ENCODE peak calls at places on chromosomes 3 and 15, in four cellular contexts. One of them, this sample, is unnamed.

GRCh38 chr3:168865022-168865551 is 769.4 kb upstream of the GOLIM4 start:
- DNase-seq in heart right ventricle: no peak
- DNase-seq in uterus: no peak
- DNase-seq in WERI-Rb-1: no peak
- DNase-seq in this sample: no peak

GRCh38 chr15:66621491-66622467 is 56.0 kb upstream of the LCTL start:
- DNase-seq in heart right ventricle: no peak
- DNase-seq in WERI-Rb-1: no peak
- DNase-seq in uterus: no peak
- DNase-seq in this sample: no peak

GRCh38 chr3:64224826-64225606 is at the start of gene PRICKLE2:
- DNase-seq in WERI-Rb-1: peak; percentile 87
- DNase-seq in uterus: peak; percentile 78
- DNase-seq in heart right ventricle: peak; percentile 75
- DNase-seq in this sample: peak; percentile 37

GRCh38 chr15:27358751-27359434 is 387.9 kb downstream of the GABRG3 start:
- DNase-seq in heart right ventricle: no peak
- DNase-seq in uterus: no peak
- DNase-seq in WERI-Rb-1: peak; percentile 58
- DNase-seq in this sample: no peak

GRCh38 chr3:66394261-66395249 is 106.3 kb downstream of the LRIG1 start:
- DNase-seq in heart right ventricle: no peak
- DNase-seq in WERI-Rb-1: no peak
- DNase-seq in uterus: no peak
- DNase-seq in this sample: no peak

GRCh38 chr3:76873509-76874242 is 166.2 kb upstream of the ROBO2 start:
- DNase-seq in uterus: no peak
- DNase-seq in heart right ventricle: no peak
- DNase-seq in WERI-Rb-1: no peak
- DNase-seq in this sample: no peak

GRCh38 chr3:27138562-27138961 is 230.6 kb downstream of the NEK10 start:
- DNase-seq in uterus: no peak
- DNase-seq in WERI-Rb-1: no peak
- DNase-seq in heart right ventricle: no peak
- DNase-seq in this sample: no peak

GRCh38 chr3:129224984-129225393 is 24.4 kb upstream of the COPG1 start:
- DNase-seq in heart right ventricle: peak; percentile 82
- DNase-seq in uterus: peak; percentile 72
- DNase-seq in WERI-Rb-1: no peak
- DNase-seq in this sample: peak; percentile 99

GRCh38 chr3:124410471-124410870 is 319.8 kb upstream of the UMPS start:
- DNase-seq in WERI-Rb-1: no peak
- DNase-seq in uterus: no peak
- DNase-seq in heart right ventricle: no peak
- DNase-seq in this sample: no peak

GRCh38 chr3:161977063-161977462 is 480.5 kb downstream of the OTOL1 start:
- DNase-seq in heart right ventricle: no peak
- DNase-seq in uterus: no peak
- DNase-seq in WERI-Rb-1: no peak
- DNase-seq in this sample: no peak

GRCh38 chr3:149081772-149082171 is 4.6 kb downstream of the HLTF start:
- DNase-seq in uterus: no peak
- DNase-seq in WERI-Rb-1: no peak
- DNase-seq in heart right ventricle: no peak
- DNase-seq in this sample: no peak

GRCh38 chr15:28904541-28905303 is 18.9 kb downstream of the APBA2 start:
- DNase-seq in WERI-Rb-1: no peak
- DNase-seq in heart right ventricle: no peak
- DNase-seq in uterus: no peak
- DNase-seq in this sample: no peak

GRCh38 chr3:105274958-105275357 is 91.8 kb upstream of the ALCAM start:
- DNase-seq in uterus: no peak
- DNase-seq in heart right ventricle: no peak
- DNase-seq in WERI-Rb-1: no peak
- DNase-seq in this sample: no peak

GRCh38 chr3:34858067-34858466 is 781.3 kb upstream of the ARPP21 start:
- DNase-seq in uterus: no peak
- DNase-seq in WERI-Rb-1: no peak
- DNase-seq in heart right ventricle: no peak
- DNase-seq in this sample: no peak

GRCh38 chr3:34859741-34860140 is 779.6 kb upstream of the ARPP21 start:
- DNase-seq in heart right ventricle: no peak
- DNase-seq in WERI-Rb-1: no peak
- DNase-seq in uterus: no peak
- DNase-seq in this sample: no peak

GRCh38 chr3:34856081-34856480 is 783.2 kb upstream of the ARPP21 start:
- DNase-seq in WERI-Rb-1: no peak
- DNase-seq in uterus: no peak
- DNase-seq in heart right ventricle: no peak
- DNase-seq in this sample: no peak

DNA sequence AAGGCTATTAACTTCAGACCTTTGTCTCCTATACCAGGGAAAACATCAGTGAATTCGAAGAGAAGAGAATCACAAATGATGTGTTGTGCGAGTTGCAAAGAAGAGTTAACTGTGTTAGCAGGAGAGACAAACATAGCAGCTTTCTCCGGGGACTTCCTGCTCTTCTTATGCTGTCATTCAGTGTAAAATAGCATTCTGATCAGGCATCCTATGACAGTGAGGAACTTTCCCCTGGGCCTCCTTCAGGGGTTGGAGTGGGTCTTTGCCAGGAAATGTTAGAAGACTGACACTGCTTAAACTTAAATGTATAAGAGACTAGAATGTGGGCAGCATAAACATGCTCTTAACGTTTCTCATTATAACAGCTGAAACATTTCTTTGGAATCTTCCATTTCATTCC is 782.7 kb upstream of the ARPP21 start:
- DNase-seq in uterus: no peak
- DNase-seq in heart right ventricle: no peak
- DNase-seq in WERI-Rb-1: no peak
- DNase-seq in this sample: no peak
- H3K36me3 ChIP-seq in uterus: no peaks in the 10 kb centered on the region
- H3K36me3 ChIP-seq in heart right ventricle: no peaks in the 10 kb centered on the region
- H3K36me3 ChIP-seq in WERI-Rb-1: no peaks in the 10 kb centered on the region
- H3K36me3 ChIP-seq in this sample: no peaks in the 10 kb centered on the region

DNA sequence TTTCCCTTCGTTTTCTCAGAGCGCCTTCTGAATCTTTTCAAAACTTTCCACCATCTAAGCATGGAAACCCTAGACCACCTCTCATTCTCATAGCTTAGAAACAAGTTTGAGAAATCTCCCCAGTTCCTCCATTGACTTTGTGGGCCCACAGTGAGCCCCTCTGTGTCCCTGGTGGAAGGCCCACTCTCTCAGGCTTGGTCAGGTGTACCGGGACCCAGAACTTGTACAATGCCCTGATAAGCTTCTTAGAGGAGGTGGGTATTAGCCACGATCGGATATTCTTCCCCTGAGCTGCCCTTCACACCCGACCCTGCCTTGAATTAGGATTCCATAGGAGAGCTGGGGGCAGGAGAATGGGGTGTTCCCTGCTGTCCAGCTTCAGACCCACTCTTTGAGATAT is at the start of gene SLC24A1:
- DNase-seq in uterus: no peak
- DNase-seq in heart right ventricle: no peak
- DNase-seq in WERI-Rb-1: peak; percentile 48
- DNase-seq in this sample: no peak
- H3K27ac ChIP-seq in uterus: no peak within 1 kb of the TSS
- H3K27ac ChIP-seq in heart right ventricle: no peak within 1 kb of the TSS
- H3K27ac ChIP-seq in WERI-Rb-1: no peak within 1 kb of the TSS
- H3K27ac ChIP-seq in this sample: no peak within 1 kb of the TSS

DNA sequence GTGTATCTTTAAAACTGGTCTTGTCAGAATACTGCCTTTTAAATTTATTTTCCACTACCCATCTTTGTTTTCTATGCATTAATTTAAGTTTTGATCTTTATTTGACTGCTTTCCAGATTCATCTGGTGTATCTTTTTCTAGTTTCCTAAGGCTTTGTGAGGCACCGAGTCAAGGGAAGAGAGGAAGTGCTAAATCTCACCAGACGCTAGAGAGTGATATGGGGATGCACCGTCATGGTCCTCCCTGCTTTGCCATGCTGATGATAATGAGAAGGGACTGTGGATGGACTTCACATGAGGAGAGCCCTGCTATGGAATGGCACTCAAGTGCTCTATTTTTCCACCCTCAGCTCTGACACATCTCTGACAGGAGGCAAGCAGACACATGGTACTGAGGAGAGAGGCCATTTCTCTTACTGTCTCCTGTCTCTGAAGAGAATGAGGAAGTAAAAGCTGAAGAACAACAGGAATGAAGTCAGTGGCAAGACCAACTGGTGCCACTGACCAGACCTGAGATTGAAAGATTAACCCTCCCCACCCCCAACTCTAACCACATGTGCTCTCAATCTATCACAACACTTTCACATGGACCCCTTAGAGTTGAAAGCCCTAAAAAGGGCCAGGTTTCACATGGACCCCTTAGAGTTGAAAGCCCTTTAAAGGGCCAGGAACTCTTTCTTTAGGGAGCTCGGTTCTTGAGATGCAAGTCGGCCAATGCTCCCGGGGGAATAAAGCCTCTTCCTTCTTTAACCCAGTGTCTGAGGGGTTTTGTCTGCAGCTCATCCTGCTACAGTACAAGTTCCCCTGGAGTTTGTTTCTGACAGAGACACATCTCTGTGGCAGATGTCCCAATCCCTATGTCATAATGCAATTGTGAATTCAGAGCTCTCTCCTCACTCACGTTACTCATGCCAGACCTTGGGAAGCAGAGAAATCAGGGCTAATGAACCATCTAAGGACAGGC is at the start of gene IQCF2:
- DNase-seq in uterus: no peak
- DNase-seq in heart right ventricle: no peak
- DNase-seq in WERI-Rb-1: no peak
- DNase-seq in this sample: no peak
- H3K36me3 ChIP-seq in uterus: no peaks in the 10 kb centered on the region
- H3K36me3 ChIP-seq in heart right ventricle: no peaks in the 10 kb centered on the region
- H3K36me3 ChIP-seq in WERI-Rb-1: no peaks in the 10 kb centered on the region
- H3K36me3 ChIP-seq in this sample: no peaks in the 10 kb centered on the region

GRCh38 chr15:101434032-101434920 is 55.2 kb downstream of the PCSK6 start:
- DNase-seq in WERI-Rb-1: no peak
- DNase-seq in heart right ventricle: no peak
- DNase-seq in uterus: no peak
- DNase-seq in this sample: no peak

GRCh38 chr15:101431301-101431700 is 58.2 kb downstream of the PCSK6 start:
- DNase-seq in WERI-Rb-1: no peak
- DNase-seq in uterus: no peak
- DNase-seq in heart right ventricle: no peak
- DNase-seq in this sample: no peak

GRCh38 chr15:101432982-101433381 is 56.5 kb downstream of the PCSK6 start:
- DNase-seq in heart right ventricle: no peak
- DNase-seq in uterus: no peak
- DNase-seq in WERI-Rb-1: no peak
- DNase-seq in this sample: no peak

GRCh38 chr15:101431748-101432147 is 57.8 kb downstream of the PCSK6 start:
- DNase-seq in WERI-Rb-1: no peak
- DNase-seq in uterus: no peak
- DNase-seq in heart right ventricle: no peak
- DNase-seq in this sample: no peak

DNA sequence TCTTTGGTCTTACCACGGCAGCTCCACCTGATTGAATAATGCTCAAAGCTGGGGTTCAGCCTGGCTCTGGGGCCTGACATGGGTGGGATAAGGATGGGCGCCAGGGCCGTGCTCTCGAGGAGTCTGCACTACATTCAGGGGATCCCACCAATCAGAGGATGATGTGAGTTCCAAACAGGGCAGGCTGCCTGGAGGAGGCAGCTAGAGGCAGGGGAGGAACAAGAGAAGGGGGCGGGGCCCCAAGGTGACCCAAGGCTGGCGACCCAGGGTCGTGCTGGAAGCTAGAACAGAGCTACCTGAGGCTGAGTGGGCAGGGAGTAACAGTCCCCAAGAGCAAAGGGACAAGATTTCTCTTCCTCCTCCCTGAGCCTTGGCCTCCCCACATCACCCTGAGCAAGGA is 56.1 kb downstream of the PCSK6 start:
- DNase-seq in WERI-Rb-1: no peak
- DNase-seq in uterus: no peak
- DNase-seq in heart right ventricle: no peak
- DNase-seq in this sample: no peak
- H3K27ac ChIP-seq in WERI-Rb-1: no peak overlapping the region
- H3K27ac ChIP-seq in uterus: no peak overlapping the region
- H3K27ac ChIP-seq in heart right ventricle: no peak overlapping the region
- H3K27ac ChIP-seq in this sample: no peak overlapping the region

This sample was measured in gastrocnemius medialis.